ENCODE peak calls at places on chromosomes 6 and 20, in seven cellular contexts. One of them, this sample, is unnamed. For H3K36me3 and H3K4me1, the result is how much of the 10 kb centered on the place peaks cover.

GRCh38 chr6:31513456-31514165 is 15.2 kb upstream of the MCCD1 start:
- DNase-seq in mucosa of descending colon: no peak
- DNase-seq in adipocyte: no peak
- DNase-seq in GM12878: no peak
- DNase-seq in RWPE2: no peak
- DNase-seq in small intestine: no peak
- DNase-seq in endothelial cell of umbilical vein: no peak
- DNase-seq in this sample: no peak

GRCh38 chr6:37516076-37516919 is 16.6 kb upstream of the CCDC167 start:
- DNase-seq in adipocyte: no peak
- DNase-seq in endothelial cell of umbilical vein: no peak
- DNase-seq in RWPE2: no peak
- DNase-seq in small intestine: peak
- DNase-seq in GM12878: peak
- DNase-seq in mucosa of descending colon: peak
- DNase-seq in this sample: no peak

GRCh38 chr20:22801528-22801927 is 217.2 kb upstream of the FOXA2 start:
- DNase-seq in endothelial cell of umbilical vein: no peak
- DNase-seq in RWPE2: no peak
- DNase-seq in mucosa of descending colon: no peak
- DNase-seq in small intestine: no peak
- DNase-seq in adipocyte: peak
- DNase-seq in GM12878: no peak
- DNase-seq in this sample: no peak

GRCh38 chr6:105503641-105504040 is 100.8 kb upstream of the PREP start:
- DNase-seq in adipocyte: no peak
- DNase-seq in GM12878: no peak
- DNase-seq in RWPE2: no peak
- DNase-seq in small intestine: no peak
- DNase-seq in mucosa of descending colon: no peak
- DNase-seq in endothelial cell of umbilical vein: no peak
- DNase-seq in this sample: no peak

GRCh38 chr20:18360601-18361000 is 72.3 kb downstream of the ZNF133 start:
- DNase-seq in mucosa of descending colon: no peak
- DNase-seq in small intestine: no peak
- DNase-seq in endothelial cell of umbilical vein: no peak
- DNase-seq in RWPE2: no peak
- DNase-seq in adipocyte: no peak
- DNase-seq in GM12878: no peak
- DNase-seq in this sample: no peak

GRCh38 chr6:103870970-103871369 is 988.7 kb downstream of the HACE1 start:
- DNase-seq in endothelial cell of umbilical vein: no peak
- DNase-seq in small intestine: no peak
- DNase-seq in adipocyte: no peak
- DNase-seq in GM12878: no peak
- DNase-seq in RWPE2: no peak
- DNase-seq in mucosa of descending colon: no peak
- DNase-seq in this sample: no peak

GRCh38 chr6:53737746-53738145 is 57.1 kb upstream of the LRRC1 start:
- DNase-seq in RWPE2: no peak
- DNase-seq in adipocyte: no peak
- DNase-seq in GM12878: no peak
- DNase-seq in mucosa of descending colon: no peak
- DNase-seq in small intestine: peak
- DNase-seq in endothelial cell of umbilical vein: no peak
- DNase-seq in this sample: no peak

GRCh38 chr6:12313311-12313991 is 23.3 kb downstream of the EDN1 start:
- DNase-seq in RWPE2: no peak
- DNase-seq in endothelial cell of umbilical vein: no peak
- DNase-seq in small intestine: no peak
- DNase-seq in GM12878: no peak
- DNase-seq in adipocyte: no peak
- DNase-seq in mucosa of descending colon: no peak
- DNase-seq in this sample: no peak

GRCh38 chr6:41442800-41443501 is 103.2 kb upstream of the FOXP4 start:
- DNase-seq in endothelial cell of umbilical vein: no peak
- DNase-seq in mucosa of descending colon: no peak
- DNase-seq in small intestine: no peak
- DNase-seq in adipocyte: peak
- DNase-seq in GM12878: no peak
- DNase-seq in RWPE2: no peak
- DNase-seq in this sample: no peak

GRCh38 chr6:85679445-85680123 is 36.9 kb upstream of the SYNCRIP start:
- DNase-seq in adipocyte: peak
- DNase-seq in endothelial cell of umbilical vein: no peak
- DNase-seq in GM12878: no peak
- DNase-seq in RWPE2: no peak
- DNase-seq in mucosa of descending colon: no peak
- DNase-seq in small intestine: no peak
- DNase-seq in this sample: no peak

GRCh38 chr20:50296450-50297375 is 106.1 kb downstream of the CEBPB start:
- DNase-seq in endothelial cell of umbilical vein: no peak
- DNase-seq in mucosa of descending colon: no peak
- DNase-seq in small intestine: peak
- DNase-seq in GM12878: no peak
- DNase-seq in RWPE2: peak
- DNase-seq in adipocyte: no peak
- DNase-seq in this sample: no peak

DNA sequence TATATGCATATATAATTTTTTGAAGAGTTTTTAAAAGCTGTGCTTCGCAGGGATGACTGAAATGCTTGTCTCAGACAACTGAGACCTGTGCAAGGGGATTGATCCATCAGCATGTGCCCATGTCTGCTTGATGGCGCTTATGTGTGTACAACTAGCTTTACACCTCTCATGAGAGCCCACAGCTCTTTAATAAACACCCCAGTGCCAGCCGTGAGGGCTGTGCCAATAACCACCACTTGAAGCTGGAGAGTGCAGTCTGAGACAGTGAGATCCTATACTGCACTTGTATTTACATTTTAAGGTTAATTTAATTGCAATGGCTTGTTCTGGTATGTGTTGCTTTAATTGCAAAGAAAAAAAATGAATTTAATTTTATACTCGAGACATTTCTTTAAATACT is 225.5 kb downstream of the BCKDHB start:
- DNase-seq in endothelial cell of umbilical vein: no peak
- DNase-seq in GM12878: no peak
- DNase-seq in RWPE2: no peak
- DNase-seq in mucosa of descending colon: no peak
- DNase-seq in adipocyte: no peak
- DNase-seq in small intestine: no peak
- DNase-seq in this sample: no peak
- H3K4me3 ChIP-seq in endothelial cell of umbilical vein: no peak
- H3K4me3 ChIP-seq in GM12878: no peak
- H3K4me3 ChIP-seq in RWPE2: no peak
- H3K4me3 ChIP-seq in mucosa of descending colon: no peak
- H3K4me3 ChIP-seq in adipocyte: no peak
- H3K4me3 ChIP-seq in small intestine: no peak
- H3K4me3 ChIP-seq in this sample: no peak

GRCh38 chr6:157185171-157185570 is 138.1 kb downstream of the TMEM242 start:
- DNase-seq in endothelial cell of umbilical vein: no peak
- DNase-seq in GM12878: no peak
- DNase-seq in adipocyte: no peak
- DNase-seq in mucosa of descending colon: no peak
- DNase-seq in RWPE2: no peak
- DNase-seq in small intestine: peak
- DNase-seq in this sample: no peak
- H3K36me3 ChIP-seq in endothelial cell of umbilical vein: under half
- H3K36me3 ChIP-seq in GM12878: half or more
- H3K36me3 ChIP-seq in adipocyte: half or more
- H3K36me3 ChIP-seq in mucosa of descending colon: under half
- H3K36me3 ChIP-seq in RWPE2: under half
- H3K36me3 ChIP-seq in small intestine: under half
- H3K36me3 ChIP-seq in this sample: under half

DNA sequence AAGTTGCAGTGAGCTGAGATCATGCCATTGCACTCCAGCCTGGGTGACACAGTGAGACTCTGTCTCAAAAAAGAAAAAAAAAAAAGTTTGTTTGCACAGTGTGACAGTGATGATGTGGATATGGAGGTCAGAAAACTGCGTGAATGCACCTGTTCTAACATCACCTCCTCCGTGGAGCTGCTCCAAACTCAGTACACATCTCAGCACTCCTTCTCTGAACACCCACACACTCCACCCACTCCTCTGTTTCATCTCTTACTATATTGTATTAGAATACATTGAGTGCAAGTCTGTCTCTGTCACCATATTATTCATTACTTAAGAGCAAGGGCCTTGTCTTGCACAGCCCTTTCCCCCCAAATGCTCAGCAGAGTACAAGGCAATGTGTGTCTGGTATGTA is 51.5 kb upstream of the ENPP4 start:
- DNase-seq in adipocyte: no peak
- DNase-seq in endothelial cell of umbilical vein: no peak
- DNase-seq in RWPE2: no peak
- DNase-seq in GM12878: no peak
- DNase-seq in mucosa of descending colon: no peak
- DNase-seq in small intestine: peak
- DNase-seq in this sample: no peak
- H3K4me1 ChIP-seq in adipocyte: under half
- H3K4me1 ChIP-seq in endothelial cell of umbilical vein: under half
- H3K4me1 ChIP-seq in RWPE2: under half
- H3K4me1 ChIP-seq in GM12878: under half
- H3K4me1 ChIP-seq in mucosa of descending colon: under half
- H3K4me1 ChIP-seq in small intestine: under half
- H3K4me1 ChIP-seq in this sample: under half

GRCh38 chr6:34697544-34697836 is 923 bp upstream of the ILRUN start:
- DNase-seq in small intestine: no peak
- DNase-seq in endothelial cell of umbilical vein: no peak
- DNase-seq in GM12878: no peak
- DNase-seq in mucosa of descending colon: no peak
- DNase-seq in adipocyte: no peak
- DNase-seq in RWPE2: no peak
- DNase-seq in this sample: no peak

GRCh38 chr6:34695729-34696188 is 808 bp downstream of the ILRUN start:
- DNase-seq in RWPE2: no peak
- DNase-seq in small intestine: no peak
- DNase-seq in adipocyte: no peak
- DNase-seq in GM12878: no peak
- DNase-seq in endothelial cell of umbilical vein: peak
- DNase-seq in mucosa of descending colon: no peak
- DNase-seq in this sample: no peak

GRCh38 chr6:34696739-34697543 is at the start of gene ILRUN:
- DNase-seq in endothelial cell of umbilical vein: peak
- DNase-seq in adipocyte: peak
- DNase-seq in RWPE2: peak
- DNase-seq in GM12878: peak
- DNase-seq in mucosa of descending colon: peak
- DNase-seq in small intestine: peak
- DNase-seq in this sample: peak

GRCh38 chr6:34697904-34698557 is 1.5 kb upstream of the ILRUN start:
- DNase-seq in endothelial cell of umbilical vein: no peak
- DNase-seq in RWPE2: no peak
- DNase-seq in adipocyte: no peak
- DNase-seq in small intestine: no peak
- DNase-seq in GM12878: no peak
- DNase-seq in mucosa of descending colon: no peak
- DNase-seq in this sample: no peak

DNA sequence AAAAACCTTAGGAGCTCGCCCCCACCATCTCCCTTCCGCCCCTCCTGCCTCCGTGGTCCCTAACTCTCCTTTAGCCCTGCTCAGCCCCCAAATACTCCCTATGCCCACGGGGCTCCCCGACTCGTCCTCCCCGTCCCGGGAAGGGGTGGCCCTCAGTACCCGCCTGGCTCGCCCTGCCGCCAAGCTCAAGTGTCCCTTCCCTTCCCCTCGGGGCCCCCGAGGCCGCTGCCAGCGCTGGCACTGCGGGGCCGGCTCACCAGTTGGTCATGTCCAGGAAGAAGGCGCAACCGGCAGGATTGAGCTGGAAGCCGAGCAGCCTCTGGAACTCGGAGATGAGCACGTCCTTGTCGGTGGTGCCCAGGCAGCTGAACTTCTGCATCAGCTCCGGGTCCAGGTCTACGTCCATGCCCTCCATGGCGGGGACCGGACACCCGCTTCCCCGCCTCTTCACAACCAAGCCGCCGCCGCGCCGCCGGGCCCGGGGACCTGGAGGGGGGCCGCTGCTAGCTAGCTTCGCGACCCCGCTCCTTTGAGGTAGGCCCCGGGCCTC is 303 bp downstream of the ILRUN start:
- DNase-seq in endothelial cell of umbilical vein: peak
- DNase-seq in adipocyte: peak
- DNase-seq in mucosa of descending colon: no peak
- DNase-seq in small intestine: no peak
- DNase-seq in RWPE2: peak
- DNase-seq in GM12878: no peak
- DNase-seq in this sample: no peak
- H3K4me3 ChIP-seq in endothelial cell of umbilical vein: peak
- H3K4me3 ChIP-seq in adipocyte: peak
- H3K4me3 ChIP-seq in mucosa of descending colon: peak
- H3K4me3 ChIP-seq in small intestine: peak
- H3K4me3 ChIP-seq in RWPE2: peak
- H3K4me3 ChIP-seq in GM12878: peak
- H3K4me3 ChIP-seq in this sample: peak

GRCh38 chr20:39039261-39039660 is 77.1 kb downstream of the DHX35 start:
- DNase-seq in adipocyte: peak
- DNase-seq in endothelial cell of umbilical vein: no peak
- DNase-seq in GM12878: no peak
- DNase-seq in RWPE2: no peak
- DNase-seq in mucosa of descending colon: no peak
- DNase-seq in small intestine: no peak
- DNase-seq in this sample: no peak

GRCh38 chr20:39038047-39038446 is 75.9 kb downstream of the DHX35 start:
- DNase-seq in mucosa of descending colon: no peak
- DNase-seq in GM12878: no peak
- DNase-seq in small intestine: no peak
- DNase-seq in adipocyte: no peak
- DNase-seq in RWPE2: no peak
- DNase-seq in endothelial cell of umbilical vein: no peak
- DNase-seq in this sample: no peak

GRCh38 chr20:39038495-39038894 is 76.4 kb downstream of the DHX35 start:
- DNase-seq in GM12878: no peak
- DNase-seq in mucosa of descending colon: no peak
- DNase-seq in RWPE2: no peak
- DNase-seq in small intestine: no peak
- DNase-seq in endothelial cell of umbilical vein: no peak
- DNase-seq in adipocyte: no peak
- DNase-seq in this sample: no peak

GRCh38 chr20:39036011-39036410 is 73.9 kb downstream of the DHX35 start:
- DNase-seq in GM12878: no peak
- DNase-seq in mucosa of descending colon: no peak
- DNase-seq in endothelial cell of umbilical vein: no peak
- DNase-seq in RWPE2: no peak
- DNase-seq in adipocyte: peak
- DNase-seq in small intestine: no peak
- DNase-seq in this sample: no peak

DNA sequence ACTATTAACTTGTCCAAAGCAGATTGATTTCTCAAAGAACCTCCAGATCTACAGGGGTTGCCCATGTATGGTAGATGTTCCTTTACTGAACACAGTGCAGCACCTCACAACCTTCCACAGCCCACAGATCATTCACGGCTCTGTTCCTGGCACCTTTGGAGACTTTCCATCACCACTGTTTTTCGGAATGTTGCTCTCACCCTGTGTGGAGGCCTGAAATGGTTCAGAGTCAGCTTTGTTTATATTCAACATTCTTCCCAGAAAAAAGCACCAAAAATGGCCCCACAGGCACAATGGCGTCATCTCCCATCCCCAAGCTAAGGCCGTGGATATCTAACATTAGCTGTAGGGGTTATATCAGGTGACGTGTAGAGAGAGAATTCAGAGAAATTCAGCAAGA is 74.7 kb downstream of the DHX35 start:
- DNase-seq in mucosa of descending colon: no peak
- DNase-seq in GM12878: no peak
- DNase-seq in small intestine: no peak
- DNase-seq in adipocyte: no peak
- DNase-seq in RWPE2: no peak
- DNase-seq in endothelial cell of umbilical vein: no peak
- DNase-seq in this sample: no peak
- H3K36me3 ChIP-seq in mucosa of descending colon: under half
- H3K36me3 ChIP-seq in GM12878: under half
- H3K36me3 ChIP-seq in small intestine: under half
- H3K36me3 ChIP-seq in adipocyte: half or more
- H3K36me3 ChIP-seq in RWPE2: half or more
- H3K36me3 ChIP-seq in endothelial cell of umbilical vein: under half
- H3K36me3 ChIP-seq in this sample: under half

This sample was measured in heart left ventricle.